ENCODE peak calls at places on chromosome 9, in six cellular contexts. Q is ovary; I is prostate gland; U is T-helper 22 cell; M is activated CD4-positive, CD25-positive, alpha-beta regulatory T cell treated with anti-CD3 and anti-CD28 coated beads, Interleukin-2, amount 50 U/mL, for 72 hours; A is NCI-H510A treated with DMSO at 0.1 percent for 48 hours. V is an unnamed sample.
A peak's percentile ranks its signal among the peaks of the same experiment; 100 is the strongest.

GRCh38 chr9:108838017-108838416 is 17.8 kb downstream of the ACTL7B start:
- DNase-seq in Q (no peak), I (no peak), U (no peak), M (no peak), A (no peak), V (no peak)

GRCh38 chr9:134571946-134572914 is 69.4 kb upstream of the COL5A1 start:
- DNase-seq in Q (peak; percentile 12), I (no peak), U (no peak), M (peak; percentile 23), A (no peak), V (peak; percentile 64)

GRCh38 chr9:130305381-130305780 is 39.8 kb downstream of the HMCN2 start:
- DNase-seq in Q (no peak), I (no peak), U (no peak), M (no peak), A (no peak), V (no peak)

GRCh38 chr9:34716711-34717110 is 6.8 kb upstream of the CCL21 start:
- DNase-seq in Q (no peak), I (no peak), U (no peak), M (no peak), A (no peak), V (no peak)

GRCh38 chr9:98230789-98231188 is 24.7 kb downstream of the TBC1D2 start:
- DNase-seq in Q (no peak), I (no peak), U (no peak), M (no peak), A (no peak), V (no peak)

GRCh38 chr9:107246259-107247254 is 36.5 kb upstream of the RAD23B start:
- DNase-seq in Q (no peak), I (no peak), U (no peak), M (no peak), A (no peak), V (no peak)

GRCh38 chr9:71814805-71815204 is 46.5 kb upstream of the CEMIP2 start:
- DNase-seq in Q (no peak), I (no peak), U (no peak), M (no peak), A (no peak), V (no peak)

GRCh38 chr9:128619127-128619526 is 37.5 kb downstream of the DYNC2I2 start:
- DNase-seq in Q (no peak), I (no peak), U (no peak), M (no peak), A (no peak), V (no peak)

GRCh38 chr9:134386951-134387831 is 60.9 kb downstream of the RXRA start:
- DNase-seq in Q (peak; percentile 71), I (peak; percentile 86), U (no peak), M (no peak), A (no peak), V (no peak)

GRCh38 chr9:38060688-38061087 is 8.3 kb downstream of the SHB start:
- DNase-seq in Q (no peak), I (no peak), U (no peak), M (no peak), A (no peak), V (no peak)

GRCh38 chr9:78383130-78383529 is 86.2 kb downstream of the PSAT1 start:
- DNase-seq in Q (no peak), I (no peak), U (no peak), M (no peak), A (no peak), V (no peak)

GRCh38 chr9:133619791-133620190 is 10.6 kb upstream of the FAM163B start:
- DNase-seq in Q (no peak), I (peak; percentile 36), U (peak; percentile 34), M (no peak), A (peak; percentile 53), V (no peak)

GRCh38 chr9:89807682-89808075 is 202.9 kb downstream of the GADD45G start:
- DNase-seq in Q (no peak), I (no peak), U (no peak), M (no peak), A (no peak), V (peak; percentile 32)

GRCh38 chr9:124074746-124075145 is 63.2 kb downstream of the LHX2 start:
- DNase-seq in Q (no peak), I (no peak), U (no peak), M (no peak), A (no peak), V (no peak)

GRCh38 chr9:122835313-122835731 is 6.9 kb upstream of the PDCL start:
- DNase-seq in Q (no peak), I (no peak), U (no peak), M (no peak), A (no peak), V (no peak)

GRCh38 chr9:129222691-129223218 is 44.7 kb upstream of the IER5L start:
- DNase-seq in Q (no peak), I (no peak), U (no peak), M (no peak), A (no peak), V (no peak)

GRCh38 chr9:73125651-73126050 is 26.0 kb upstream of the ANXA1 start:
- DNase-seq in Q (no peak), I (no peak), U (no peak), M (no peak), A (no peak), V (no peak)

GRCh38 chr9:32455738-32456137 is 70.3 kb downstream of the RIGI start:
- DNase-seq in Q (peak; percentile 55), I (no peak), U (no peak), M (no peak), A (no peak), V (no peak)

GRCh38 chr9:127975376-127976315 is 5.1 kb downstream of the EEIG1 start:
- DNase-seq in Q (no peak), I (no peak), U (no peak), M (peak; percentile 30), A (no peak), V (no peak)

GRCh38 chr9:16530669-16531461 is 339.6 kb downstream of the BNC2 start:
- DNase-seq in Q (peak; percentile 62), I (no peak), U (no peak), M (no peak), A (no peak), V (no peak)